ENCODE peak calls at places on chromosomes 5 and 9, in six cellular contexts. M, Z, N, T, D and H are unnamed samples.

GRCh38 chr5:56326116-56326515 is 93.0 kb upstream of the ANKRD55 start:
- DNase-seq in M (no peak), Z (no peak), N (no peak), T (no peak), D (no peak), H (no peak)

GRCh38 chr5:80246995-80247729 is 8.7 kb downstream of the SERINC5 start:
- DNase-seq in M (no peak), Z (peak), N (peak), T (peak), D (peak), H (no peak)

GRCh38 chr5:177370488-177371119 is 12.9 kb downstream of the RGS14 start:
- DNase-seq in M (peak), Z (peak), N (peak), T (peak), D (peak), H (peak)

GRCh38 chr9:110270211-110270995 is 14.1 kb upstream of the TXN start:
- DNase-seq in M (no peak), Z (no peak), N (no peak), T (no peak), D (no peak), H (no peak)

GRCh38 chr5:115634343-115635132 is 8.7 kb upstream of the TMED7 start:
- DNase-seq in M (peak), Z (peak), N (peak), T (peak), D (peak), H (peak)

GRCh38 chr9:82188817-82189216 is 200.2 kb downstream of the SPATA31D1 start:
- DNase-seq in M (no peak), Z (no peak), N (no peak), T (no peak), D (no peak), H (no peak)

GRCh38 chr9:135826188-135826545 is 81.2 kb downstream of the CAMSAP1 start:
- DNase-seq in M (no peak), Z (no peak), N (no peak), T (no peak), D (no peak), H (peak)

GRCh38 chr5:112294126-112294525 is 125.0 kb downstream of the EPB41L4A start:
- DNase-seq in M (no peak), Z (no peak), N (no peak), T (no peak), D (no peak), H (no peak)

GRCh38 chr5:136004436-136004835 is 24.4 kb upstream of the TGFBI start:
- DNase-seq in M (no peak), Z (peak), N (no peak), T (no peak), D (no peak), H (no peak)

GRCh38 chr9:14372437-14373318 is 58.7 kb upstream of the NFIB start:
- DNase-seq in M (no peak), Z (peak), N (no peak), T (peak), D (no peak), H (no peak)

GRCh38 chr9:135536166-135536565 is 9.8 kb upstream of the OBP2A start:
- DNase-seq in M (no peak), Z (peak), N (no peak), T (no peak), D (no peak), H (no peak)

GRCh38 chr5:141003026-141003425 is 36.8 kb downstream of the PCDHAC2 start:
- DNase-seq in M (no peak), Z (no peak), N (no peak), T (no peak), D (no peak), H (no peak)

GRCh38 chr9:69671291-69671903 is 774 bp downstream of the APBA1 start:
- DNase-seq in M (no peak), Z (no peak), N (no peak), T (no peak), D (no peak), H (no peak)

GRCh38 chr5:135740475-135740874 is 94.0 kb upstream of the SLC25A48 start:
- DNase-seq in M (no peak), Z (no peak), N (no peak), T (no peak), D (no peak), H (peak)

GRCh38 chr9:131020862-131021261 is 11.9 kb downstream of the LAMC3 start:
- DNase-seq in M (no peak), Z (peak), N (no peak), T (no peak), D (no peak), H (no peak)

GRCh38 chr9:131020388-131020787 is 11.4 kb downstream of the LAMC3 start:
- DNase-seq in M (no peak), Z (peak), N (no peak), T (no peak), D (no peak), H (no peak)

GRCh38 chr9:131019387-131020239 is 10.6 kb downstream of the LAMC3 start:
- DNase-seq in M (no peak), Z (no peak), N (no peak), T (no peak), D (no peak), H (no peak)

GRCh38 chr9:131017067-131017466 is 8.1 kb downstream of the LAMC3 start:
- DNase-seq in M (no peak), Z (no peak), N (no peak), T (no peak), D (no peak), H (no peak)

DNA sequence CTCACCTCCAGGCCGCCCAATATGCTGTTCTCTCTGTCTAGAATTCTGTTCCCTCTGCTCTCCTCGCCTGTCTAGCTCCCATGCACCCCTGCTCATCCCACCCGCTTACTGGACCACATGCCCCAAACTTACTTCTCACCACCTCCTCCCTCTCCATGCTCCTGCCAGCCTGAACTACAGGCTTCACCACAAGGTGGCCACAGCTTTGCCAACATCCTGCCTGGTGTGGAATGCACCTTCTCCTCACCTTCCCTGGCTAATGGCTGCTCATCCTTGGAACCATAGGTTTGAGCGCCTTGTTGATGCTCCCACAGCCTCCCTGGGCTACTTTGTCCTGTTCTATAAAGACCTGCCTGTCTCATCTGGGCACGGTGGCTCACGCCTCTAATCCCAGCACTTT is 9.6 kb downstream of the LAMC3 start:
- DNase-seq in M (no peak), Z (no peak), N (no peak), T (no peak), D (no peak), H (no peak)
- TF ChIP-seq CTCF in M (peak), Z (peak), N (no peak), T (no peak), D (no peak), H (peak)

GRCh38 chr5:124887223-124887622 is 140.8 kb upstream of the ZNF608 start:
- DNase-seq in M (no peak), Z (no peak), N (no peak), T (no peak), D (no peak), H (no peak)

GRCh38 chr5:124889850-124890249 is 143.4 kb upstream of the ZNF608 start:
- DNase-seq in M (no peak), Z (no peak), N (no peak), T (no peak), D (no peak), H (no peak)

GRCh38 chr5:124889522-124889828 is 143.0 kb upstream of the ZNF608 start:
- DNase-seq in M (no peak), Z (peak), N (no peak), T (no peak), D (no peak), H (no peak)

GRCh38 chr5:124888622-124889521 is 142.4 kb upstream of the ZNF608 start:
- DNase-seq in M (no peak), Z (no peak), N (no peak), T (no peak), D (no peak), H (no peak)

DNA sequence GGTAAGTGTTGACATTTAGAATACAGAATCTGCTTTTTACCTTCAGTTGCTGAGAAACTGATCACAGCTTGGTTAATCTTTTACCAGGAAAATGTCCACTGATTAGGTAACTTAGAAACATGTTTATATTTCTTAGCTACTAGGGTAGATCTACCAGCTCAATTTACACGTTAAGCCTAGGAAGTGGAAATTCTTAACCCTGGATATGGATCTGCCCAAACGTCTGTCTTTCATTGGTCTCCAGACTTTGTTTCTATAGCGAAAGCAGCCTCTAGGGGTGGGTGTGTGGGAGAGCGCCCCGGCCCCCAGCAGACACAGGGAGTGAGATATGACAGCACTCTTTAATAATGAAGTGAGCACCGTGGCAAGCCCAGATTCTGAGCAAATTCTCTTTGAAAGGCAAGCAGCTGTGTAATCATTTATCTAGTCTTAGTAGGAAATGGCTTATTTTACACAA is 141.6 kb upstream of the ZNF608 start:
- DNase-seq in M (no peak), Z (no peak), N (no peak), T (peak), D (no peak), H (no peak)
- TF ChIP-seq CTCF in M (peak), Z (no peak), N (no peak), T (no peak), D (no peak), H (peak)

GRCh38 chr5:179325296-179326031 is 19.8 kb downstream of the ADAMTS2 start:
- DNase-seq in M (no peak), Z (no peak), N (no peak), T (no peak), D (peak), H (no peak)

GRCh38 chr5:179321206-179321987 is 23.9 kb downstream of the ADAMTS2 start:
- DNase-seq in M (no peak), Z (no peak), N (no peak), T (no peak), D (peak), H (no peak)

GRCh38 chr5:179322071-179323025 is 22.9 kb downstream of the ADAMTS2 start:
- DNase-seq in M (no peak), Z (no peak), N (no peak), T (no peak), D (peak), H (no peak)

GRCh38 chr5:179324760-179325295 is 20.4 kb downstream of the ADAMTS2 start:
- DNase-seq in M (no peak), Z (no peak), N (no peak), T (no peak), D (peak), H (no peak)

DNA sequence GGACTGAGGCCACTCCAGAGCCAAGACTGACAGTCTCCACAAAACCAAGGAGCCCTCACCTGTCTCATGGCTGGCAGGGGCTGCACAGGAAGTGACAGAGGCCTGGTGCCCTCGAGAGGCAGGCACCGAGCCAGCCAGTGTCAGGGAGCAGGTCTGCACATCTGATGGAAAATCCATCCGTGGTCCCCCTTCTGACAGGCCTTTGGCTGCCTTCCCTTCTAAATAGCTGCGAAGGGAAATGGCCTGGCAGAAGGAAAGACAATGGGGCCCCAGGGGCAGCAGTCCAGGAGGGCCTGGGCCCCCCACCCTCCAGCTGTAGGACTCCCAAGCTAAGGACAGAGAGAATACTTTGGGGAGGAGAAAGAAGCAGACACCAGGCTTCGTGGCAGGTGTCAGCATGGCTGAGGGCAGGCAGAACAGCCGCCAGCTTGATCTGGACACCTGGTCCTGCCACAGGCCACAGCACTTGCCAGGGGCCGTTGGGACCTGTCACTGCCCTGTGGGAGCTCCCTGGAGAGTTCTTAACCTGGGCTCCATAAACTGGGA is 22.2 kb downstream of the ADAMTS2 start:
- DNase-seq in M (no peak), Z (no peak), N (no peak), T (no peak), D (peak), H (no peak)
- TF ChIP-seq CTCF in M (no peak), Z (no peak), N (no peak), T (no peak), D (no peak), H (no peak)

DNA sequence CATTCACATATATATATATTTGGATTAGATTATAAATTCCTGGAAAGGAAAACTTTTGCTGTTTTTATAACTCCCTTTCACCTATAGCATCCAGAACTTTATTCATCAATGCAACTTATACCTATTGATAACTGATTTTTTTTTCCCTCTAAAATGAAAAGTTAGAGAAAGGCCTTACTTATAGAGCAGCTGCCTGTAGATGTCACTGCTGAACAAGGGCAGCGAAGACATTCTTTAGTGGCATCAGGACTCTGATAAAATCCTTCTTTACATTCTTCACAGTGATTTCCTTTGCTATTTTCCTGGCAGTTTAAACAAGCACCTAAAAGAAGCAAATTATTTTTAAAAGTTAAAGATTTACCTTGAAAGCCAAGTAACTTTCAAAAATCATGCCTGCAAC is 32.3 kb upstream of the CDK5RAP2 start:
- DNase-seq in M (no peak), Z (peak), N (no peak), T (no peak), D (no peak), H (no peak)
- TF ChIP-seq CTCF in M (peak), Z (no peak), N (no peak), T (peak), D (no peak), H (peak)

GRCh38 chr9:30065888-30066287 is 2318.6 kb upstream of the ACO1 start:
- DNase-seq in M (no peak), Z (no peak), N (no peak), T (no peak), D (no peak), H (no peak)
- TF ChIP-seq CTCF in M (peak), Z (no peak), N (no peak), T (no peak), D (no peak), H (no peak)

DNA sequence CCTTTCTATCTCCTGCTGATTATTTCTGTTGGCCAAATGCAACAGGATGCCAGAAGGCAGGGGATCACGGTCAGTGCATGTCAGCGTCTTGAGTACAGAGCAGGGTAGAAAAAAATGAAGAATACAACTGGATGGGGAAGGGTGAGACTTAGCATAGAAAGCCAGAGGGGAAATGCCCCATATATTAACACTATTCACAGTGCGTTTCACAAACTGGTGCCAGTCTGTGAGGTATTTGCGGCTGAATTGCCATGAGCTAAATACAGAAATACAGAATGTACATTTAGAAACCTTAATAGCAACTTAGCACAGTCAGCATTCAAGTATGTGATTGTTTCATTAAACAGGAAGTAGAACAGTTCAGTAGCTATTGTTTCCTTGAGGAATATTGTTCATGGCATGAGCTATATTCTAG is 31.0 kb upstream of the SLC1A3 start:
- DNase-seq in M (no peak), Z (peak), N (no peak), T (no peak), D (no peak), H (no peak)
- TF ChIP-seq CTCF in M (no peak), Z (no peak), N (no peak), T (no peak), D (no peak), H (no peak)

GRCh38 chr9:120916573-120916972 is 10.0 kb downstream of the TRAF1 start:
- DNase-seq in M (no peak), Z (peak), N (no peak), T (no peak), D (no peak), H (no peak)
- TF ChIP-seq CTCF in M (no peak), Z (peak), N (no peak), T (no peak), D (no peak), H (peak)

GRCh38 chr9:77981332-77981731 is 50.3 kb downstream of the GNAQ start:
- DNase-seq in M (no peak), Z (peak), N (no peak), T (no peak), D (peak), H (no peak)
- TF ChIP-seq CTCF in M (no peak), Z (peak), N (no peak), T (no peak), D (no peak), H (no peak)